ENCODE peak calls at places on chromosomes 5 and 9, in nine cellular contexts. H is PC-9; Y is body of pancreas; F is CD8-positive, alpha-beta T cell; T is breast epithelium; K is GM12878; N is ovary; W is sigmoid colon; J is cardiac muscle cell. S is an unnamed sample. For H3K4me1, the result is how much of the 10 kb centered on the place peaks cover.

GRCh38 chr5:39005566-39006232 is 68.5 kb downstream of the RICTOR start:
- DNase-seq in H (no peak), Y (no peak), F (no peak), T (no peak), K (no peak), N (no peak), W (no peak), J (no peak), S (no peak)

GRCh38 chr5:157464518-157465171 is 4.6 kb downstream of the NIPAL4 start:
- DNase-seq in H (peak), Y (no peak), F (no peak), T (no peak), K (peak), N (peak), W (peak), J (peak), S (no peak)

GRCh38 chr5:107875834-107876233 is 205.1 kb upstream of the EFNA5 start:
- DNase-seq in H (no peak), Y (no peak), F (no peak), T (no peak), K (no peak), N (no peak), W (peak), J (peak), S (no peak)

GRCh38 chr5:87572092-87572491 is 159.4 kb upstream of the CCNH start:
- DNase-seq in H (no peak), Y (no peak), F (no peak), T (no peak), K (no peak), N (no peak), W (no peak), J (no peak), S (no peak)

GRCh38 chr5:83265318-83265717 is 188.0 kb downstream of the XRCC4 start:
- DNase-seq in H (peak), Y (peak), F (no peak), T (no peak), K (no peak), N (no peak), W (no peak), J (peak), S (no peak)

GRCh38 chr5:6714221-6715041 is 1.2 kb downstream of the TENT4A start:
- DNase-seq in H (peak), Y (no peak), F (no peak), T (peak), K (no peak), N (peak), W (no peak), J (peak), S (peak)

GRCh38 chr5:150500905-150501304 is 7.0 kb upstream of the NDST1 start:
- DNase-seq in H (no peak), Y (no peak), F (no peak), T (peak), K (no peak), N (no peak), W (no peak), J (no peak), S (no peak)

GRCh38 chr9:105859428-105860091 is 165.2 kb downstream of the TMEM38B start:
- DNase-seq in H (no peak), Y (no peak), F (no peak), T (no peak), K (no peak), N (no peak), W (no peak), J (no peak), S (no peak)

GRCh38 chr5:147508711-147509040 is 1.2 kb downstream of the DPYSL3 start:
- DNase-seq in H (no peak), Y (no peak), F (no peak), T (no peak), K (no peak), N (no peak), W (no peak), J (peak), S (no peak)

GRCh38 chr5:10789021-10789420 is 28.0 kb upstream of the DAP start:
- DNase-seq in H (no peak), Y (no peak), F (no peak), T (no peak), K (no peak), N (peak), W (no peak), J (peak), S (no peak)

GRCh38 chr9:109430231-109430630 is 67.9 kb downstream of the PTPN3 start:
- DNase-seq in H (no peak), Y (no peak), F (no peak), T (no peak), K (no peak), N (no peak), W (no peak), J (no peak), S (no peak)

GRCh38 chr5:154406826-154407225 is 39.0 kb upstream of the SAP30L start:
- DNase-seq in H (no peak), Y (no peak), F (no peak), T (no peak), K (no peak), N (no peak), W (no peak), J (no peak), S (no peak)

GRCh38 chr9:93897075-93897970 is 57.8 kb downstream of the BARX1 start:
- DNase-seq in H (no peak), Y (peak), F (no peak), T (no peak), K (no peak), N (no peak), W (peak), J (no peak), S (no peak)

GRCh38 chr5:95881833-95882232 is 59.3 kb upstream of the GLRX start:
- DNase-seq in H (no peak), Y (peak), F (no peak), T (no peak), K (no peak), N (no peak), W (no peak), J (no peak), S (no peak)

GRCh38 chr5:22970956-22971618 is 117.9 kb upstream of the CDH12 start:
- DNase-seq in H (no peak), Y (no peak), F (no peak), T (no peak), K (no peak), N (no peak), W (no peak), J (no peak), S (no peak)

GRCh38 chr5:56299212-56299611 is 66.1 kb upstream of the ANKRD55 start:
- DNase-seq in H (no peak), Y (no peak), F (no peak), T (no peak), K (no peak), N (no peak), W (no peak), J (no peak), S (no peak)

GRCh38 chr9:133935328-133936040 is 56.6 kb downstream of the VAV2 start:
- DNase-seq in H (no peak), Y (peak), F (no peak), T (peak), K (no peak), N (peak), W (peak), J (peak), S (no peak)

GRCh38 chr5:150168864-150169263 is 2.3 kb downstream of the CDX1 start:
- DNase-seq in H (no peak), Y (no peak), F (no peak), T (no peak), K (no peak), N (no peak), W (no peak), J (no peak), S (no peak)

GRCh38 chr5:130067364-130067763 is 163.1 kb downstream of the CHSY3 start:
- DNase-seq in H (no peak), Y (no peak), F (no peak), T (no peak), K (no peak), N (no peak), W (no peak), J (no peak), S (no peak)

GRCh38 chr9:119216891-119217290 is 152.3 kb downstream of the BRINP1 start:
- DNase-seq in H (no peak), Y (no peak), F (no peak), T (peak), K (no peak), N (peak), W (peak), J (peak), S (no peak)

GRCh38 chr9:87667164-87667738 is 58.7 kb upstream of the CTSL start:
- DNase-seq in H (no peak), Y (no peak), F (no peak), T (no peak), K (no peak), N (no peak), W (no peak), J (no peak), S (no peak)

GRCh38 chr9:85224729-85225128 is 517.0 kb downstream of the AGTPBP1 start:
- DNase-seq in H (no peak), Y (no peak), F (no peak), T (no peak), K (no peak), N (no peak), W (no peak), J (peak), S (no peak)

GRCh38 chr5:157600252-157600651 is 24.7 kb upstream of the ADAM19 start:
- DNase-seq in H (no peak), Y (no peak), F (no peak), T (no peak), K (no peak), N (no peak), W (no peak), J (no peak), S (no peak)

GRCh38 chr5:116371935-116372334 is 202.7 kb downstream of the SEMA6A start:
- DNase-seq in H (no peak), Y (no peak), F (no peak), T (no peak), K (no peak), N (no peak), W (no peak), J (no peak), S (no peak)

GRCh38 chr5:146904890-146905289 is 26.3 kb upstream of the PPP2R2B start:
- DNase-seq in H (no peak), Y (no peak), F (no peak), T (no peak), K (no peak), N (no peak), W (no peak), J (no peak), S (no peak)

GRCh38 chr9:116084497-116084896 is 69.1 kb upstream of the PAPPA start:
- DNase-seq in H (no peak), Y (no peak), F (no peak), T (no peak), K (no peak), N (no peak), W (no peak), J (no peak), S (no peak)

GRCh38 chr5:133981714-133982113 is 13.3 kb upstream of the C5orf15 start:
- DNase-seq in H (no peak), Y (no peak), F (no peak), T (no peak), K (no peak), N (no peak), W (no peak), J (no peak), S (no peak)
- TF ChIP-seq CTCF in H (no peak), Y (no peak), F (no peak), T (no peak), K (no peak), N (no peak), W (no peak), J (no peak), S (no peak)

GRCh38 chr9:96047741-96048115 is 172.2 kb downstream of the ERCC6L2 start:
- DNase-seq in H (no peak), Y (no peak), F (no peak), T (no peak), K (no peak), N (no peak), W (no peak), J (no peak), S (no peak)
- H3K27ac ChIP-seq in H (no peak), Y (no peak), F (no peak), T (no peak), K (no peak), N (peak), W (peak), J (peak), S (no peak)

GRCh38 chr5:102583663-102584062 is 84.9 kb upstream of the SLCO6A1 start:
- DNase-seq in H (no peak), Y (no peak), F (no peak), T (no peak), K (no peak), N (no peak), W (no peak), J (peak), S (no peak)
- H3K4me1 ChIP-seq in H (under half), Y (under half), F (under half), T (under half), K (under half), N (under half), W (under half), J (under half), S (under half)

DNA sequence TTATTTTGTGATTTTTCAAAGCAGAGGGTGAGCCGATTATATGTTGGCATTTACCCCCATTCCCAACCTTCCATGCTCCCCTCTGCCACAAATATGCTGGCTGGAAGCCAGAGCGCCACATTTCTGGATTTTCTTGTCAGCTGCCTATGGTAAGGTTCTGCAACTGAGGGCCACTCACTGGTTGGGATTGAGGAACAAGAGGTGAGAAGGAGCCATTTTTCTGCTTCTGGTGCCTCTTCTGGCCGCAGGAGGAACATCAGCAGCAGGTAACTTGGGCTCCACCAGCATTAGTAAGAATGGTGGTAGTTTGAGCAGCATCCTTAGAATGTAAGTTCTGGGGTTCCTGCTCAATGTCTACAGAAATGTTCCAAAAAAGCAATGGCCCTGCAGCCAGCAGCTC is 159.5 kb upstream of the MAST4 start:
- DNase-seq in H (peak), Y (no peak), F (no peak), T (no peak), K (no peak), N (no peak), W (no peak), J (no peak), S (no peak)
- TF ChIP-seq CTCF in H (peak), Y (no peak), F (no peak), T (no peak), K (peak), N (no peak), W (no peak), J (peak), S (peak)

DNA sequence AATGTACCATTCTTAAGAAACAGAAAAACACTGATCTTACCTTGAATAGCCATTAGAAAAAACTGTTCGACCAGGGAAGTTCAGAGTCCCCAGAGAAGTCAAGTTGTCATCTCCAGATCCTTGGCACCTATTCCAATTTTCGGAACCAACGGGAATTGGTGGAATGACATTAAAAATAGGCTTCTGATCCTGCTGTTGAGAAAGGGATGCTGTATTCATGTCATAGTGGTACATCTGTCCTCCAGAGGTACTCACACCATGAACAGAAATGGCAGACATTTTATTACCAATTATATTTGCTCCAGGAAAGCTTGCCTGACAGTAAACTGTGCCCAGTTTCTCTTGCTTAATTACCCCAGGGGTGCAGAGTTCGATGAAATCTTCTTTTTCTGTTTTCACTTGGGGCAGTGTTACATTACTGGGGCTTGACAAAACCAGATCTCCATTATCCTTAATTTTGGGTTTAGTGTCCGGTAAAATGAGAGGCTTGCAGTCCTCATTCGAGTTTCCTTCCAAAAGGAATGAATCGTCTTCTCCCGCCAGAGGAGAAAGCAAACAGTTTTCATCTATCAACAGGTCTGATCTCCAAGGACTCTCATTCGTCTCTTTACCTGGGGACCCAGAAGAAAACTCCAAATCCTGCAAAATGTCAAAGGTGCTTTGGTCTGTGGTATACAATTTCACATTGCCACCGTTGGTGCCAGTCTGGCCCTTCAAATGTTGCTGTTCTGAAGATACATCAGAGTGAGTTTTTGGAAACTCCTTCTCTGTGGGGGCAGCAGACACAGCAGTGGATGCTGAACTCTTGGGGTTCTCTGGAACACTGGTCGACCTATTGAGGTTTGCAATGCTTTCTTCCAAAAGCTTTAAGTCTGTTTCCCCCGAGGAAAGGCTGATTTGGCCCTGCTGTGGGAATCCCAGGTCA is 3.6 kb downstream of the NR3C1 start:
- DNase-seq in H (no peak), Y (no peak), F (no peak), T (no peak), K (no peak), N (no peak), W (no peak), J (no peak), S (no peak)
- H3K27ac ChIP-seq in H (no peak), Y (no peak), F (no peak), T (peak), K (peak), N (no peak), W (peak), J (no peak), S (peak)

S was measured in upper lobe of right lung.